ENCODE peak calls at places on chromosomes 12 and 14, in ten cellular contexts. N, I, B, Z, R, U, D, H, X and O are unnamed samples.

GRCh38 chr14:94114589-94115067 is 4.1 kb downstream of the IFI27 start:
- DNase-seq in Z (no peak), X (no peak), D (no peak), R (peak), B (no peak), U (no peak), I (no peak), N (no peak), H (no peak), O (no peak)

GRCh38 chr12:94282675-94283074 is 134.3 kb downstream of the PLXNC1 start:
- DNase-seq in U (no peak), N (no peak), D (peak), R (no peak), I (no peak), B (peak), X (peak), H (no peak), Z (no peak), O (no peak)

GRCh38 chr14:32225378-32225920 is 22.4 kb upstream of the RNU6-8 start:
- DNase-seq in D (no peak), B (no peak), Z (no peak), R (no peak), N (no peak), U (no peak), H (no peak), I (no peak), X (no peak), O (no peak)

GRCh38 chr12:123782997-123783792 is 21.1 kb downstream of the DNAH10 start:
- DNase-seq in D (no peak), X (no peak), I (no peak), Z (no peak), R (no peak), U (no peak), H (no peak), N (no peak), B (no peak), O (no peak)

GRCh38 chr12:77231548-77231947 is 166.2 kb upstream of the E2F7 start:
- DNase-seq in Z (peak), X (peak), H (peak), D (peak), B (peak), I (no peak), N (peak), R (no peak), U (peak), O (peak)

GRCh38 chr12:10153271-10154144 is 18.4 kb downstream of the OLR1 start:
- DNase-seq in D (peak), H (peak), I (peak), Z (peak), U (peak), B (peak), R (peak), N (peak), X (peak), O (peak)

GRCh38 chr12:3199551-3200031 is 122.4 kb downstream of the TSPAN9 start:
- DNase-seq in N (peak), X (no peak), I (peak), B (no peak), U (peak), R (peak), D (no peak), Z (peak), H (peak), O (peak)

GRCh38 chr12:51395283-51396230 is 4.4 kb upstream of the GALNT6 start:
- DNase-seq in D (no peak), U (no peak), B (no peak), I (peak), H (no peak), R (no peak), X (no peak), N (no peak), Z (no peak), O (no peak)

GRCh38 chr14:32602699-32603098 is 273.6 kb downstream of the AKAP6 start:
- DNase-seq in X (no peak), I (no peak), B (no peak), N (no peak), D (no peak), R (no peak), Z (no peak), U (no peak), H (no peak), O (no peak)

GRCh38 chr12:98126637-98127335 is 388.6 kb upstream of the TMPO start:
- DNase-seq in U (no peak), D (no peak), B (no peak), Z (no peak), N (no peak), I (peak), X (no peak), H (no peak), R (no peak), O (no peak)

GRCh38 chr12:5779401-5779800 is 165.7 kb downstream of the ANO2 start:
- DNase-seq in R (no peak), U (no peak), N (no peak), B (no peak), Z (no peak), H (no peak), I (no peak), D (no peak), X (no peak), O (no peak)

GRCh38 chr12:46400406-46400805 is 27.8 kb upstream of the SLC38A2 start:
- DNase-seq in I (no peak), Z (no peak), D (no peak), X (no peak), B (no peak), R (no peak), U (no peak), H (no peak), N (peak), O (peak)

GRCh38 chr14:92719421-92719820 is 29.0 kb downstream of the LGMN start:
- DNase-seq in D (no peak), B (no peak), U (no peak), R (no peak), H (peak), I (no peak), N (peak), X (no peak), Z (no peak), O (no peak)

GRCh38 chr14:65961004-65961403 is 525.2 kb upstream of the CCDC196 start:
- DNase-seq in R (no peak), N (peak), B (peak), U (peak), D (peak), X (peak), H (peak), I (no peak), Z (peak), O (peak)

GRCh38 chr12:118345355-118345754 is 27.4 kb downstream of the TAOK3 start:
- DNase-seq in U (no peak), D (no peak), X (no peak), I (no peak), B (no peak), N (no peak), H (no peak), Z (no peak), R (no peak), O (no peak)

GRCh38 chr12:115011703-115012102 is 327.7 kb upstream of the TBX3 start:
- DNase-seq in H (no peak), Z (no peak), I (no peak), N (no peak), X (no peak), B (no peak), D (no peak), R (no peak), U (no peak), O (no peak)

GRCh38 chr12:72295744-72296143 is 23.6 kb downstream of the TRHDE start:
- DNase-seq in D (no peak), I (no peak), X (no peak), H (no peak), U (no peak), N (peak), Z (peak), R (no peak), B (no peak), O (no peak)
- H3K4me3 ChIP-seq in D (no peak), I (no peak), X (no peak), H (no peak), U (no peak), N (no peak), Z (no peak), R (no peak), B (no peak), O (no peak)

DNA sequence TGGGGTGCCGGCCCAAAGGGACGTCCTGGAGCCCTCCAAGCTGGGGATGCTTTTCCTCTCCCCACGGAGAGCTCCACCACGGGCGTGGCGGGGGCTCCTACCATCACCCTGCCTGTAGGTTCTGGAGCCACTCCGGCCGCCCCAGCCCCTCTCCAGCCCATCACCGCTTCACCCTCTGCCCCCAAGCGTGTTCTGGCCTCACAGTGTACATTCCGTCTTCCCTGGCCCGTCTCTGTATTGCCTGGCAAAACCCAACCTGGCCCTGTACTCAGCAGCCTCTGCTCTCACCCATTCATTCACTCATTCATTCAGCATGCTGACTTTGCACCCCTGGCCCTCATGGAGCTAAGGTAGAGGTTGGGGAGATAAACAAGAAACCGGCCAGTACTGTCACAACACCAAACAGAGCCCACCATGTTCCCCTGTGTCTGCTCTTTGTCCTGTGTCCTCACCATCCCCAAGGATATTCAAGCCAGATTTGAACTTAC is 20.3 kb downstream of the SLC25A29 start:
- DNase-seq in N (no peak), R (no peak), X (no peak), Z (no peak), D (peak), I (no peak), B (no peak), H (no peak), U (no peak), O (no peak)
- TF ChIP-seq CTCF in N (no peak), R (no peak), X (no peak), Z (no peak), D (no peak), I (no peak), B (no peak), H (no peak), U (no peak), O (no peak)

GRCh38 chr12:41965996-41966395 is 178.7 kb downstream of the GXYLT1 start:
- DNase-seq in B (no peak), H (no peak), I (no peak), D (no peak), N (no peak), R (no peak), Z (no peak), U (no peak), X (no peak), O (no peak)

GRCh38 chr12:41970744-41971143 is 173.9 kb downstream of the GXYLT1 start:
- DNase-seq in U (no peak), I (no peak), D (no peak), N (no peak), R (no peak), X (no peak), B (no peak), Z (no peak), H (no peak), O (no peak)

GRCh38 chr12:41966916-41967315 is 177.8 kb downstream of the GXYLT1 start:
- DNase-seq in N (no peak), R (no peak), Z (no peak), B (no peak), X (no peak), D (no peak), I (no peak), H (no peak), U (no peak), O (no peak)

GRCh38 chr12:41968661-41969060 is 176.0 kb downstream of the GXYLT1 start:
- DNase-seq in B (no peak), U (no peak), Z (no peak), R (no peak), N (no peak), D (no peak), X (no peak), H (no peak), I (no peak), O (no peak)

GRCh38 chr12:41967668-41968649 is 176.7 kb downstream of the GXYLT1 start:
- DNase-seq in H (peak), B (no peak), R (no peak), I (no peak), N (no peak), D (no peak), X (no peak), Z (peak), U (no peak), O (peak)
- H3K4me3 ChIP-seq in H (peak), B (no peak), R (no peak), I (no peak), N (no peak), D (no peak), X (no peak), Z (no peak), U (no peak), O (no peak)

GRCh38 chr12:56947633-56948535 is 9.5 kb downstream of the RDH16 start:
- DNase-seq in H (peak), B (no peak), D (no peak), Z (no peak), I (no peak), U (no peak), R (no peak), X (no peak), N (peak), O (no peak)
- TF ChIP-seq CTCF in H (peak), B (no peak), D (no peak), Z (no peak), I (no peak), U (no peak), R (no peak), X (peak), N (no peak), O (no peak)

GRCh38 chr14:76919431-76919810 is 93.2 kb downstream of the LRRC74A start:
- DNase-seq in X (no peak), B (no peak), D (no peak), N (no peak), U (no peak), I (no peak), R (no peak), H (no peak), Z (no peak), O (peak)
- H3K4me3 ChIP-seq in X (peak), B (no peak), D (no peak), N (no peak), U (no peak), I (no peak), R (no peak), H (peak), Z (no peak), O (no peak)

GRCh38 chr14:106286697-106287290 is 760.4 kb downstream of the TMEM121 start:
- DNase-seq in H (no peak), X (no peak), R (no peak), N (no peak), D (no peak), I (no peak), Z (no peak), U (no peak), B (no peak), O (no peak)
- TF ChIP-seq CTCF in H (no peak), X (peak), R (no peak), N (no peak), D (peak), I (peak), Z (no peak), U (no peak), B (no peak), O (no peak)